ENCODE peak calls at places on chromosomes 1 and 21, in eight cellular contexts. One of them, this sample, is unnamed.

GRCh38 chr21:44900559-44901251 is 20.0 kb downstream of the ITGB2 start:
- DNase-seq in uterus: no peak
- DNase-seq in A549: no peak
- DNase-seq in Peyer's patch: no peak
- DNase-seq in prostate gland: no peak
- DNase-seq in ovary: no peak
- DNase-seq in IMR-90: no peak
- DNase-seq in transverse colon: no peak
- DNase-seq in this sample: no peak

GRCh38 chr1:185438936-185439335 is 121.9 kb upstream of the IVNS1ABP start:
- DNase-seq in uterus: no peak
- DNase-seq in A549: no peak
- DNase-seq in Peyer's patch: no peak
- DNase-seq in prostate gland: no peak
- DNase-seq in ovary: no peak
- DNase-seq in IMR-90: no peak
- DNase-seq in transverse colon: no peak
- DNase-seq in this sample: no peak

GRCh38 chr1:209675567-209676154 is 449 bp downstream of the G0S2 start:
- DNase-seq in uterus: peak
- DNase-seq in A549: no peak
- DNase-seq in Peyer's patch: peak
- DNase-seq in prostate gland: peak
- DNase-seq in ovary: peak
- DNase-seq in IMR-90: peak
- DNase-seq in transverse colon: peak
- DNase-seq in this sample: peak

GRCh38 chr1:110879758-110880606 is 7.0 kb downstream of the CD53 start:
- DNase-seq in uterus: no peak
- DNase-seq in A549: no peak
- DNase-seq in Peyer's patch: no peak
- DNase-seq in prostate gland: no peak
- DNase-seq in ovary: no peak
- DNase-seq in IMR-90: no peak
- DNase-seq in transverse colon: peak
- DNase-seq in this sample: no peak

GRCh38 chr1:44807364-44808062 is 362 bp upstream of the DYNLT4 start:
- DNase-seq in uterus: peak
- DNase-seq in A549: peak
- DNase-seq in Peyer's patch: peak
- DNase-seq in prostate gland: peak
- DNase-seq in ovary: peak
- DNase-seq in IMR-90: peak
- DNase-seq in transverse colon: peak
- DNase-seq in this sample: peak

GRCh38 chr1:76239470-76239918 is 164.9 kb downstream of the ST6GALNAC3 start:
- DNase-seq in uterus: no peak
- DNase-seq in A549: no peak
- DNase-seq in Peyer's patch: no peak
- DNase-seq in prostate gland: no peak
- DNase-seq in ovary: no peak
- DNase-seq in IMR-90: no peak
- DNase-seq in transverse colon: no peak
- DNase-seq in this sample: no peak

GRCh38 chr21:34962136-34962535 is 87.0 kb downstream of the RUNX1 start:
- DNase-seq in uterus: no peak
- DNase-seq in A549: no peak
- DNase-seq in Peyer's patch: no peak
- DNase-seq in prostate gland: no peak
- DNase-seq in ovary: no peak
- DNase-seq in IMR-90: no peak
- DNase-seq in transverse colon: no peak
- DNase-seq in this sample: no peak

GRCh38 chr1:29828526-29829447 is 592.5 kb downstream of the PTPRU start:
- DNase-seq in uterus: no peak
- DNase-seq in A549: no peak
- DNase-seq in Peyer's patch: no peak
- DNase-seq in prostate gland: no peak
- DNase-seq in ovary: no peak
- DNase-seq in IMR-90: no peak
- DNase-seq in transverse colon: no peak
- DNase-seq in this sample: no peak

GRCh38 chr1:109262231-109263010 is 13.1 kb downstream of the CELSR2 start:
- DNase-seq in uterus: no peak
- DNase-seq in A549: no peak
- DNase-seq in Peyer's patch: no peak
- DNase-seq in prostate gland: no peak
- DNase-seq in ovary: no peak
- DNase-seq in IMR-90: no peak
- DNase-seq in transverse colon: no peak
- DNase-seq in this sample: no peak

GRCh38 chr1:204589409-204590038 is 73.3 kb downstream of the MDM4 start:
- DNase-seq in uterus: no peak
- DNase-seq in A549: no peak
- DNase-seq in Peyer's patch: no peak
- DNase-seq in prostate gland: no peak
- DNase-seq in ovary: no peak
- DNase-seq in IMR-90: peak
- DNase-seq in transverse colon: no peak
- DNase-seq in this sample: no peak

GRCh38 chr1:236301958-236302335 is 20.2 kb upstream of the ERO1B start:
- DNase-seq in uterus: no peak
- DNase-seq in A549: no peak
- DNase-seq in Peyer's patch: no peak
- DNase-seq in prostate gland: no peak
- DNase-seq in ovary: no peak
- DNase-seq in IMR-90: no peak
- DNase-seq in transverse colon: no peak
- DNase-seq in this sample: no peak

GRCh38 chr1:159444507-159444906 is 5.0 kb downstream of the OR10J1 start:
- DNase-seq in uterus: no peak
- DNase-seq in A549: no peak
- DNase-seq in Peyer's patch: no peak
- DNase-seq in prostate gland: no peak
- DNase-seq in ovary: no peak
- DNase-seq in IMR-90: no peak
- DNase-seq in transverse colon: no peak
- DNase-seq in this sample: no peak

GRCh38 chr1:203124011-203124410 is 3.5 kb upstream of the ADORA1 start:
- DNase-seq in uterus: no peak
- DNase-seq in A549: no peak
- DNase-seq in Peyer's patch: no peak
- DNase-seq in prostate gland: no peak
- DNase-seq in ovary: no peak
- DNase-seq in IMR-90: no peak
- DNase-seq in transverse colon: no peak
- DNase-seq in this sample: no peak

GRCh38 chr1:211183924-211184323 is 50.0 kb upstream of the KCNH1 start:
- DNase-seq in uterus: no peak
- DNase-seq in A549: no peak
- DNase-seq in Peyer's patch: no peak
- DNase-seq in prostate gland: no peak
- DNase-seq in ovary: no peak
- DNase-seq in IMR-90: no peak
- DNase-seq in transverse colon: no peak
- DNase-seq in this sample: no peak

GRCh38 chr21:45408811-45409261 is 3.9 kb downstream of the COL18A1 start:
- DNase-seq in uterus: no peak
- DNase-seq in A549: no peak
- DNase-seq in Peyer's patch: no peak
- DNase-seq in prostate gland: no peak
- DNase-seq in ovary: peak
- DNase-seq in IMR-90: no peak
- DNase-seq in transverse colon: no peak
- DNase-seq in this sample: peak

GRCh38 chr1:116664366-116664983 is 3.1 kb downstream of the IGSF3 start:
- DNase-seq in uterus: no peak
- DNase-seq in A549: no peak
- DNase-seq in Peyer's patch: no peak
- DNase-seq in prostate gland: no peak
- DNase-seq in ovary: no peak
- DNase-seq in IMR-90: no peak
- DNase-seq in transverse colon: no peak
- DNase-seq in this sample: no peak

GRCh38 chr21:46182548-46183336 is 1.5 kb downstream of the SPATC1L start:
- DNase-seq in uterus: peak
- DNase-seq in A549: no peak
- DNase-seq in Peyer's patch: no peak
- DNase-seq in prostate gland: no peak
- DNase-seq in ovary: peak
- DNase-seq in IMR-90: no peak
- DNase-seq in transverse colon: no peak
- DNase-seq in this sample: peak

GRCh38 chr1:148315081-148315811 is 163.2 kb upstream of the NBPF11 start:
- DNase-seq in uterus: no peak
- DNase-seq in A549: no peak
- DNase-seq in Peyer's patch: no peak
- DNase-seq in prostate gland: no peak
- DNase-seq in ovary: no peak
- DNase-seq in IMR-90: no peak
- DNase-seq in transverse colon: no peak
- DNase-seq in this sample: no peak

GRCh38 chr1:182669266-182669665 is 15.1 kb downstream of the RGS8 start:
- DNase-seq in uterus: no peak
- DNase-seq in A549: no peak
- DNase-seq in Peyer's patch: no peak
- DNase-seq in prostate gland: no peak
- DNase-seq in ovary: no peak
- DNase-seq in IMR-90: no peak
- DNase-seq in transverse colon: no peak
- DNase-seq in this sample: no peak

DNA sequence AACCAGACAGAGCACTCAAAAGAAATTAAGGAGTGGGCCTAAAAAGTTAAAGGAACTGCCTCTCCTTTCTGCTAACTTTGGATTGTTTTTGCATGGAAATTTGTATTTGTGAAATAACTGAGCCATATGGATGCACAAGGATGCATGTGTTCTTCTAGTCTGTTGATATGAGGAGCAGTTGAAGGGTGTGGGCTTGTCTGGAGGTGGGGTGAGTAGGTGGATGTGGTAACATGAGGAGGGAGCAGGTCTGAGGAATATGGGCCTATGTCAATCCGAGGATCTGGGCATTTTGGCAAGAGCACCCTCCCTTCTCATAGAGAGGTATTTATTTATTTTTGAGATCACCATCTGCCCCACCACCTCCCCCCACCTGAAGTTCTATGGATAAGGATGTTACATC is 13.4 kb downstream of the CACNA1E start:
- DNase-seq in uterus: no peak
- DNase-seq in A549: no peak
- DNase-seq in Peyer's patch: no peak
- DNase-seq in prostate gland: no peak
- DNase-seq in ovary: no peak
- DNase-seq in IMR-90: no peak
- DNase-seq in transverse colon: no peak
- DNase-seq in this sample: no peak
- TF ChIP-seq POLR2A in uterus: no peak
- TF ChIP-seq POLR2A in A549: no peak
- TF ChIP-seq POLR2A in Peyer's patch: no peak
- TF ChIP-seq POLR2A in prostate gland: no peak
- TF ChIP-seq POLR2A in ovary: no peak
- TF ChIP-seq POLR2A in IMR-90: no peak
- TF ChIP-seq POLR2A in transverse colon: no peak
- TF ChIP-seq POLR2A in this sample: no peak

DNA sequence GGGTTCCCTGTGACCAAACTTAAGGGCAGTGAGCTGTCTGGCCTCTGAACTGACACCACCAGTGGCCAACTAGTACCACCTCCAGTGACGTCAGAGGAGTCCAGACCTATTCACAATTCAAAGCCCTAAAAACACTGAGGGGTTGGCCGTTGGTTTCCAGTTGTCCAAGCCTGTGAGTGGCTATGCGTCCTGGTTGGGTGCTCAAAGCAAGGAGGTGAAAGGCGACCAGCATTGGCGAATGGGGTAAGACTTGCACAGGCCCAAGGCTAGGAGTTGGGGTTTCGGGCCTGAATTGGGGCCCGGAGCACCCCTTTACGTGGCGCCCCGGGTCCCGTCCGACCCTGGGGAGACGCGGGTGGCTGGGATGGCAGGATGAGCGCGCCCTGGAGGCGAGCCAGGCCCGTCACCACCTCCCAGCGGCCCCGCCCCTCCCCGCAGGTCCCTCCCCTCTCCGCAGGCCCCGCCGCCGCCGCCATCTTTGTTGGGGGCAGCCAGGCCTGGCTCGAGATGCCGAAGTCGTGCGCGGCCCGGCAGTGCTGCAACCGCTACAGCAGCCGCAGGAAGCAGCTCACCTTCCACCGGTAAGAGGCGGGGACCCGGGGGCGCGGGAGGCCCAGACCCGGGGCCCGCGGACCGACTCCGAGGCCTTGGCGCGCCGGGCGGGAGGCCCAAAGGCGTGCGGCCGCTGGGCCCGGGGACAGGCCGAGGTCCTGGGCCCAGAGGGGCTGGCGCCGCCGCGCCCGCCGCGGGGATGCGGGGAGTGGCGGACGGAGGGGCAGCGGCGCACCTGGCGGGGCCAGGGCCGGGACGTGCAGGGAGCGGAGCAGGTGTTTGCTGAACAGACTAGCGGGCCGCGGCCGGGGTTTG is at the start of gene THAP3:
- DNase-seq in uterus: peak
- DNase-seq in A549: peak
- DNase-seq in Peyer's patch: peak
- DNase-seq in prostate gland: peak
- DNase-seq in ovary: peak
- DNase-seq in IMR-90: peak
- DNase-seq in transverse colon: peak
- DNase-seq in this sample: peak
- TF ChIP-seq CTCF in uterus: no peak
- TF ChIP-seq CTCF in A549: no peak
- TF ChIP-seq CTCF in Peyer's patch: peak
- TF ChIP-seq CTCF in prostate gland: no peak
- TF ChIP-seq CTCF in ovary: no peak
- TF ChIP-seq CTCF in IMR-90: no peak
- TF ChIP-seq CTCF in transverse colon: no peak
- TF ChIP-seq CTCF in this sample: no peak

GRCh38 chr1:35191429-35192055 is 1.4 kb downstream of the SFPQ start:
- DNase-seq in uterus: no peak
- DNase-seq in A549: no peak
- DNase-seq in Peyer's patch: no peak
- DNase-seq in prostate gland: no peak
- DNase-seq in ovary: no peak
- DNase-seq in IMR-90: no peak
- DNase-seq in transverse colon: no peak
- DNase-seq in this sample: no peak
- TF ChIP-seq POLR2A in uterus: no peak
- TF ChIP-seq POLR2A in A549: no peak
- TF ChIP-seq POLR2A in Peyer's patch: no peak
- TF ChIP-seq POLR2A in prostate gland: no peak
- TF ChIP-seq POLR2A in ovary: no peak
- TF ChIP-seq POLR2A in IMR-90: no peak
- TF ChIP-seq POLR2A in transverse colon: no peak
- TF ChIP-seq POLR2A in this sample: no peak

DNA sequence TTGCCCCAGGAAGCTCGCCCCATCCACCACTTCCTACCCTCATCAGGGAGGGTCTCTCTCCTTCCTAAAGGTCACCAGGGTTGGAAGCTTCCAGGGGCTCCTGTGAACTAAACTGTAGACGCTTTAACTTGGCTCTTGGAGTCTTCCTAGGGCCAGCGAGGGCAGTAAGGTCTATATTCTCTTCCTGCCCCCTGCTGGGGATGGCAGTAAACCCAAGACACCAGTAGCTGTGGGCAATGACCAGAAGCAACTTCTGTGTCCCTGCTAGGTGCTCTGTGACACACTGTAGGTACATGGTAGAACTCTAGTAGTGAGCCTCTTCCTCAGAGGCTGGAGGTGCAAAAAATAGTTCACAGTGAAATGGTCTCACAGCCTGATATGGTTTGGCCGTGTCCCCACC is 30.0 kb downstream of the KCND3 start:
- DNase-seq in uterus: no peak
- DNase-seq in A549: no peak
- DNase-seq in Peyer's patch: no peak
- DNase-seq in prostate gland: no peak
- DNase-seq in ovary: no peak
- DNase-seq in IMR-90: no peak
- DNase-seq in transverse colon: no peak
- DNase-seq in this sample: no peak
- TF ChIP-seq CTCF in uterus: no peak
- TF ChIP-seq CTCF in A549: no peak
- TF ChIP-seq CTCF in Peyer's patch: no peak
- TF ChIP-seq CTCF in prostate gland: no peak
- TF ChIP-seq CTCF in ovary: no peak
- TF ChIP-seq CTCF in IMR-90: no peak
- TF ChIP-seq CTCF in transverse colon: no peak
- TF ChIP-seq CTCF in this sample: no peak